ENCODE peak calls at places on chromosomes 16 and 17, in eight cellular contexts. W is RWPE1; R is mucosa of gallbladder; Z is activated T-cell treated with anti-CD3 and anti-CD28 coated beads, Interleukin-2, amount 50 U/mL, for 72 hours; D is T1000; F is 8988T; S is activated CD8-positive, alpha-beta memory T cell treated with anti-CD3 and anti-CD28 coated beads for 1 hour; A is A549. E is an unnamed sample.

GRCh38 chr17:66945451-66945850 is 19.1 kb upstream of the CACNG4 start:
- DNase-seq in W (no peak), R (no peak), Z (no peak), D (no peak), F (no peak), S (no peak), A (no peak), E (no peak)

GRCh38 chr17:31825961-31826691 is 32.9 kb downstream of the COPRS start:
- DNase-seq in W (peak), R (no peak), Z (peak), D (no peak), F (no peak), S (no peak), A (no peak), E (no peak)

GRCh38 chr17:50203086-50203485 is 1.7 kb upstream of the COL1A1 start:
- DNase-seq in W (no peak), R (no peak), Z (no peak), D (no peak), F (no peak), S (no peak), A (no peak), E (no peak)

GRCh38 chr16:88030498-88030897 is 79.3 kb downstream of the BANP start:
- DNase-seq in W (no peak), R (peak), Z (no peak), D (no peak), F (no peak), S (no peak), A (no peak), E (no peak)

GRCh38 chr17:82882715-82883446 is 43.1 kb upstream of the ZNF750 start:
- DNase-seq in W (no peak), R (peak), Z (peak), D (no peak), F (no peak), S (peak), A (no peak), E (no peak)

GRCh38 chr17:17493249-17493985 is 2.8 kb downstream of the RASD1 start:
- DNase-seq in W (no peak), R (no peak), Z (no peak), D (no peak), F (no peak), S (no peak), A (no peak), E (peak)

GRCh38 chr16:57341441-57342303 is 16.9 kb upstream of the CCL22 start:
- DNase-seq in W (peak), R (peak), Z (no peak), D (peak), F (no peak), S (no peak), A (peak), E (no peak)

GRCh38 chr17:75736173-75736835 is 15.0 kb downstream of the ITGB4 start:
- DNase-seq in W (no peak), R (no peak), Z (no peak), D (no peak), F (no peak), S (no peak), A (no peak), E (no peak)

GRCh38 chr17:64443086-64443760 is 5.7 kb upstream of the MILR1 start:
- DNase-seq in W (peak), R (no peak), Z (no peak), D (no peak), F (no peak), S (no peak), A (peak), E (no peak)

GRCh38 chr17:27601069-27601974 is 29.7 kb upstream of the LGALS9 start:
- DNase-seq in W (peak), R (peak), Z (peak), D (peak), F (peak), S (peak), A (peak), E (peak)

GRCh38 chr16:54363760-54364159 is 77.2 kb upstream of the IRX3 start:
- DNase-seq in W (no peak), R (no peak), Z (no peak), D (no peak), F (no peak), S (no peak), A (no peak), E (no peak)

GRCh38 chr16:15427648-15428239 is 6.6 kb upstream of the BMERB1 start:
- DNase-seq in W (no peak), R (peak), Z (peak), D (peak), F (peak), S (no peak), A (peak), E (peak)

GRCh38 chr16:49324703-49325102 is 43.1 kb upstream of the CBLN1 start:
- DNase-seq in W (no peak), R (no peak), Z (no peak), D (no peak), F (no peak), S (no peak), A (no peak), E (no peak)

GRCh38 chr16:13390093-13390985 is 488.9 kb downstream of the SHISA9 start:
- DNase-seq in W (no peak), R (no peak), Z (no peak), D (no peak), F (no peak), S (no peak), A (no peak), E (no peak)

GRCh38 chr16:76428858-76429257 is 151.7 kb downstream of the CNTNAP4 start:
- DNase-seq in W (no peak), R (peak), Z (no peak), D (no peak), F (no peak), S (no peak), A (peak), E (no peak)

GRCh38 chr17:42531455-42532354 is 4.3 kb upstream of the NAGLU start:
- DNase-seq in W (no peak), R (peak), Z (peak), D (no peak), F (no peak), S (no peak), A (peak), E (peak)

GRCh38 chr16:74868501-74868900 is 93.9 kb upstream of the FA2H start:
- DNase-seq in W (peak), R (no peak), Z (no peak), D (no peak), F (no peak), S (no peak), A (no peak), E (no peak)

GRCh38 chr16:4920826-4921225 is 16.1 kb downstream of the PPL start:
- DNase-seq in W (no peak), R (no peak), Z (no peak), D (no peak), F (no peak), S (no peak), A (no peak), E (no peak)

GRCh38 chr17:30969989-30970680 is 704 bp upstream of the RNF135 start:
- DNase-seq in W (peak), R (no peak), Z (peak), D (no peak), F (no peak), S (no peak), A (no peak), E (no peak)

GRCh38 chr16:57045694-57046381 is 46.5 kb upstream of the CPNE2 start:
- DNase-seq in W (peak), R (peak), Z (no peak), D (no peak), F (peak), S (no peak), A (peak), E (peak)

GRCh38 chr16:88878967-88879787 is 12.7 kb upstream of the PABPN1L start:
- DNase-seq in W (peak), R (no peak), Z (no peak), D (no peak), F (no peak), S (no peak), A (no peak), E (no peak)

GRCh38 chr16:970766-971581 is at the start of gene LMF1:
- DNase-seq in W (peak), R (peak), Z (peak), D (peak), F (peak), S (peak), A (peak), E (peak)

GRCh38 chr17:42233148-42233547 is 38.9 kb upstream of the GHDC start:
- DNase-seq in W (peak), R (no peak), Z (no peak), D (no peak), F (no peak), S (no peak), A (no peak), E (no peak)

GRCh38 chr16:47504599-47504998 is 43.5 kb downstream of the PHKB start:
- DNase-seq in W (peak), R (no peak), Z (no peak), D (no peak), F (no peak), S (no peak), A (no peak), E (no peak)

GRCh38 chr16:88857728-88858339 is 907 bp downstream of the TRAPPC2L start:
- DNase-seq in W (peak), R (peak), Z (peak), D (peak), F (peak), S (peak), A (peak), E (peak)

GRCh38 chr17:76492989-76493501 is 8.2 kb downstream of the RHBDF2 start:
- DNase-seq in W (peak), R (peak), Z (peak), D (peak), F (peak), S (no peak), A (no peak), E (peak)

E was measured in Right ventricle myocardium superior.